ENCODE peak calls at places on chromosomes 7 and 10, in ten cellular contexts. One of them, this sample, is unnamed.

GRCh38 chr7:374706-375490 is 84.9 kb downstream of the FOXL3 start:
- DNase-seq in NCI-H1092: no peak
- DNase-seq in T-helper 2 cell: peak
- DNase-seq in GF-D8: no peak
- DNase-seq in Kasumi-1: no peak
- DNase-seq in activated naive CD4-positive, alpha-beta T cell treated with Interleukin-2 at 50 U/mL for 16 hours: peak
- DNase-seq in HT1080: no peak
- DNase-seq in M059J: no peak
- DNase-seq in Peyer's patch: no peak
- DNase-seq in left ventricle myocardium superior: peak
- DNase-seq in this sample: no peak

GRCh38 chr10:80131499-80131901 is 1.0 kb upstream of the PLAC9 start:
- DNase-seq in activated naive CD4-positive, alpha-beta T cell treated with Interleukin-2 at 50 U/mL for 16 hours: no peak
- DNase-seq in GF-D8: no peak
- DNase-seq in M059J: peak
- DNase-seq in HT1080: no peak
- DNase-seq in NCI-H1092: no peak
- DNase-seq in T-helper 2 cell: no peak
- DNase-seq in left ventricle myocardium superior: no peak
- DNase-seq in Peyer's patch: no peak
- DNase-seq in Kasumi-1: no peak
- DNase-seq in this sample: no peak

GRCh38 chr10:96208271-96208670 is 63.1 kb downstream of the BLNK start:
- DNase-seq in GF-D8: no peak
- DNase-seq in activated naive CD4-positive, alpha-beta T cell treated with Interleukin-2 at 50 U/mL for 16 hours: no peak
- DNase-seq in HT1080: no peak
- DNase-seq in Peyer's patch: no peak
- DNase-seq in Kasumi-1: no peak
- DNase-seq in left ventricle myocardium superior: no peak
- DNase-seq in M059J: no peak
- DNase-seq in T-helper 2 cell: no peak
- DNase-seq in NCI-H1092: no peak
- DNase-seq in this sample: no peak

GRCh38 chr7:91722831-91723230 is 157.7 kb downstream of the MTERF1 start:
- DNase-seq in NCI-H1092: no peak
- DNase-seq in T-helper 2 cell: no peak
- DNase-seq in activated naive CD4-positive, alpha-beta T cell treated with Interleukin-2 at 50 U/mL for 16 hours: no peak
- DNase-seq in Kasumi-1: no peak
- DNase-seq in M059J: no peak
- DNase-seq in left ventricle myocardium superior: no peak
- DNase-seq in Peyer's patch: no peak
- DNase-seq in HT1080: no peak
- DNase-seq in GF-D8: no peak
- DNase-seq in this sample: no peak

GRCh38 chr7:102426268-102427031 is 6.9 kb upstream of the ORAI2 start:
- DNase-seq in GF-D8: no peak
- DNase-seq in T-helper 2 cell: peak
- DNase-seq in activated naive CD4-positive, alpha-beta T cell treated with Interleukin-2 at 50 U/mL for 16 hours: peak
- DNase-seq in Peyer's patch: peak
- DNase-seq in M059J: no peak
- DNase-seq in Kasumi-1: peak
- DNase-seq in left ventricle myocardium superior: no peak
- DNase-seq in NCI-H1092: no peak
- DNase-seq in HT1080: no peak
- DNase-seq in this sample: no peak

GRCh38 chr7:47181609-47182264 is 400.2 kb downstream of the TNS3 start:
- DNase-seq in activated naive CD4-positive, alpha-beta T cell treated with Interleukin-2 at 50 U/mL for 16 hours: no peak
- DNase-seq in HT1080: no peak
- DNase-seq in M059J: no peak
- DNase-seq in Kasumi-1: no peak
- DNase-seq in T-helper 2 cell: no peak
- DNase-seq in GF-D8: no peak
- DNase-seq in NCI-H1092: no peak
- DNase-seq in left ventricle myocardium superior: peak
- DNase-seq in Peyer's patch: no peak
- DNase-seq in this sample: no peak

GRCh38 chr7:44977304-44977858 is 1.4 kb downstream of the MYO1G start:
- DNase-seq in T-helper 2 cell: no peak
- DNase-seq in HT1080: no peak
- DNase-seq in M059J: no peak
- DNase-seq in Peyer's patch: peak
- DNase-seq in GF-D8: no peak
- DNase-seq in activated naive CD4-positive, alpha-beta T cell treated with Interleukin-2 at 50 U/mL for 16 hours: peak
- DNase-seq in left ventricle myocardium superior: no peak
- DNase-seq in Kasumi-1: peak
- DNase-seq in NCI-H1092: no peak
- DNase-seq in this sample: no peak

GRCh38 chr7:82413237-82413636 is 30.3 kb downstream of the CACNA2D1 start:
- DNase-seq in GF-D8: no peak
- DNase-seq in Peyer's patch: no peak
- DNase-seq in Kasumi-1: no peak
- DNase-seq in left ventricle myocardium superior: no peak
- DNase-seq in M059J: no peak
- DNase-seq in T-helper 2 cell: no peak
- DNase-seq in activated naive CD4-positive, alpha-beta T cell treated with Interleukin-2 at 50 U/mL for 16 hours: no peak
- DNase-seq in NCI-H1092: peak
- DNase-seq in HT1080: no peak
- DNase-seq in this sample: no peak

GRCh38 chr7:108063520-108063933 is 60.6 kb upstream of the LAMB1 start:
- DNase-seq in Kasumi-1: no peak
- DNase-seq in activated naive CD4-positive, alpha-beta T cell treated with Interleukin-2 at 50 U/mL for 16 hours: no peak
- DNase-seq in T-helper 2 cell: no peak
- DNase-seq in HT1080: no peak
- DNase-seq in Peyer's patch: no peak
- DNase-seq in M059J: no peak
- DNase-seq in left ventricle myocardium superior: no peak
- DNase-seq in NCI-H1092: peak
- DNase-seq in GF-D8: no peak
- DNase-seq in this sample: no peak